ENCODE peak calls at places on chromosomes 7 and 10, in five cellular contexts. T is H9, I is mesendoderm, W is H1, U is trophoblast cell. O is an unnamed sample.

GRCh38 chr10:129642427-129642826 is 175.4 kb downstream of the MGMT start:
- DNase-seq in T (no peak), I (peak; percentile 79), W (no peak), U (peak; percentile 85), O (no peak)

GRCh38 chr7:128259131-128260056 is 18.3 kb downstream of the LEP start:
- DNase-seq in T (no peak), I (peak; percentile 21), W (no peak), U (peak; percentile 68), O (peak; percentile 37)

GRCh38 chr10:110431659-110432058 is 66.0 kb upstream of the DUSP5 start:
- DNase-seq in T (no peak), I (no peak), W (no peak), U (no peak), O (no peak)

GRCh38 chr7:135753616-135754413 is 5.2 kb upstream of the FAM180A start:
- DNase-seq in T (peak; percentile 75), I (no peak), W (peak; percentile 53), U (no peak), O (no peak)

GRCh38 chr10:58152698-58153263 is 114.9 kb downstream of the IPMK start:
- DNase-seq in T (peak; percentile 63), I (peak; percentile 84), W (peak; percentile 43), U (peak; percentile 42), O (peak; percentile 53)

GRCh38 chr10:98030093-98030821 is at the start of gene CRTAC1:
- DNase-seq in T (peak; percentile 87), I (peak; percentile 84), W (peak; percentile 46), U (no peak), O (no peak)

GRCh38 chr10:28924585-28925153 is 247.3 kb downstream of the BAMBI start:
- DNase-seq in T (no peak), I (no peak), W (no peak), U (no peak), O (no peak)

GRCh38 chr7:69610675-69611037 is 12.4 kb downstream of the AUTS2 start:
- DNase-seq in T (no peak), I (no peak), W (no peak), U (no peak), O (no peak)

GRCh38 chr10:154348-154747 is 19.1 kb downstream of the ZMYND11 start:
- DNase-seq in T (no peak), I (no peak), W (no peak), U (peak; percentile 72), O (peak; percentile 79)

GRCh38 chr7:100965051-100965722 is 4.2 kb upstream of the MUC12 start:
- DNase-seq in T (peak; percentile 74), I (peak; percentile 38), W (no peak), U (no peak), O (no peak)

GRCh38 chr7:102080371-102081243 is 206.1 kb upstream of the SH2B2 start:
- DNase-seq in T (no peak), I (no peak), W (no peak), U (no peak), O (no peak)

GRCh38 chr7:43847496-43847895 is 21.8 kb downstream of the MRPS24 start:
- DNase-seq in T (no peak), I (no peak), W (no peak), U (no peak), O (peak; percentile 68)

GRCh38 chr10:14146005-14146404 is 184.7 kb downstream of the FRMD4A start:
- DNase-seq in T (no peak), I (no peak), W (no peak), U (peak; percentile 50), O (peak; percentile 95)

GRCh38 chr7:45670717-45671116 is 96.5 kb downstream of the ADCY1 start:
- DNase-seq in T (peak; percentile 17), I (no peak), W (no peak), U (no peak), O (no peak)

GRCh38 chr7:23372671-23373070 is 73.5 kb downstream of the MALSU1 start:
- DNase-seq in T (no peak), I (no peak), W (no peak), U (no peak), O (no peak)

GRCh38 chr10:62866451-62866850 is 50.3 kb upstream of the EGR2 start:
- DNase-seq in T (no peak), I (no peak), W (no peak), U (no peak), O (no peak)

GRCh38 chr10:85111271-85111670 is 782.9 kb downstream of the CCSER2 start:
- DNase-seq in T (no peak), I (no peak), W (no peak), U (no peak), O (no peak)

GRCh38 chr10:89236221-89236620 is 15.4 kb downstream of the LIPA start:
- DNase-seq in T (no peak), I (no peak), W (no peak), U (no peak), O (no peak)

GRCh38 chr10:81733547-81733946 is 141.4 kb upstream of the NRG3 start:
- DNase-seq in T (no peak), I (no peak), W (no peak), U (no peak), O (no peak)

GRCh38 chr10:97991875-97992274 is 38.5 kb downstream of the CRTAC1 start:
- DNase-seq in T (peak; percentile 60), I (peak; percentile 73), W (no peak), U (no peak), O (peak; percentile 17)

GRCh38 chr10:101291254-101292193 is 62.3 kb upstream of the LBX1 start:
- DNase-seq in T (peak; percentile 87), I (peak; percentile 86), W (no peak), U (peak; percentile 18), O (peak; percentile 23)

GRCh38 chr10:13701157-13701919 is 114.6 kb downstream of the PRPF18 start:
- DNase-seq in T (no peak), I (no peak), W (no peak), U (no peak), O (no peak)

GRCh38 chr7:123723913-123724312 is 24.9 kb downstream of the WASL start:
- DNase-seq in T (no peak), I (no peak), W (no peak), U (no peak), O (no peak)

GRCh38 chr10:77626266-77626935 is 11.2 kb downstream of the KCNMA1 start:
- DNase-seq in T (no peak), I (no peak), W (no peak), U (no peak), O (no peak)

GRCh38 chr7:155831807-155832524 is 19.7 kb upstream of the SHH start:
- DNase-seq in T (no peak), I (no peak), W (no peak), U (no peak), O (no peak)

GRCh38 chr7:26958834-26959233 is 94.4 kb upstream of the SKAP2 start:
- DNase-seq in T (no peak), I (no peak), W (no peak), U (no peak), O (peak; percentile 94)

GRCh38 chr7:45625067-45625466 is 50.9 kb downstream of the ADCY1 start:
- DNase-seq in T (no peak), I (no peak), W (no peak), U (no peak), O (peak; percentile 11)

GRCh38 chr7:10237306-10237705 is 736.4 kb upstream of the PHF14 start:
- DNase-seq in T (no peak), I (peak; percentile 73), W (no peak), U (peak; percentile 34), O (no peak)

GRCh38 chr7:74182453-74183090 is 8.4 kb downstream of the EIF4H start:
- DNase-seq in T (no peak), I (no peak), W (no peak), U (no peak), O (no peak)

GRCh38 chr7:149477494-149478443 is 16.9 kb upstream of the ZNF777 start:
- DNase-seq in T (peak; percentile 69), I (peak; percentile 80), W (no peak), U (peak; percentile 82), O (no peak)

GRCh38 chr10:61901829-61902447 is 439 bp downstream of the ARID5B start:
- DNase-seq in T (no peak), I (peak; percentile 59), W (no peak), U (peak; percentile 42), O (no peak)

GRCh38 chr10:79176052-79176501 is 107.3 kb downstream of the ZMIZ1 start:
- DNase-seq in T (no peak), I (no peak), W (no peak), U (no peak), O (peak; percentile 95)

GRCh38 chr10:58818889-58819288 is 306.2 kb downstream of the BICC1 start:
- DNase-seq in T (no peak), I (no peak), W (no peak), U (no peak), O (peak; percentile 79)

GRCh38 chr10:35219292-35219691 is 92.6 kb downstream of the CREM start:
- DNase-seq in T (no peak), I (no peak), W (no peak), U (no peak), O (no peak)

GRCh38 chr7:150520145-150520544 is 5.5 kb downstream of the GIMAP7 start:
- DNase-seq in T (no peak), I (no peak), W (no peak), U (no peak), O (no peak)

GRCh38 chr10:4354382-4354812 is 471.6 kb upstream of the AKR1E2 start:
- DNase-seq in T (no peak), I (no peak), W (no peak), U (peak; percentile 26), O (peak; percentile 36)

GRCh38 chr7:83326223-83326622 is 163.5 kb upstream of the PCLO start:
- DNase-seq in T (no peak), I (no peak), W (no peak), U (peak; percentile 65), O (no peak)

GRCh38 chr7:15503603-15504280 is 58.1 kb downstream of the AGMO start:
- DNase-seq in T (no peak), I (no peak), W (no peak), U (no peak), O (peak; percentile 15)

GRCh38 chr10:125189162-125189561 is 28.8 kb upstream of the CTBP2 start:
- DNase-seq in T (no peak), I (no peak), W (no peak), U (no peak), O (no peak)
- H2BK5ac ChIP-seq in T (no peak overlapping the region), I (no peak overlapping the region), W (no peak overlapping the region), U (no peak overlapping the region), O (no peak overlapping the region)

GRCh38 chr10:131017566-131018285 is 293.8 kb downstream of the TCERG1L start:
- DNase-seq in T (peak; percentile 17), I (no peak), W (no peak), U (peak; percentile 18), O (no peak)
- H2BK5ac ChIP-seq in T (no peak overlapping the region), I (no peak overlapping the region), W (peak overlapping the region; percentile 44), U (no peak overlapping the region), O (no peak overlapping the region)

GRCh38 chr10:131998050-131998844 is 16.5 kb upstream of the BNIP3 start:
- DNase-seq in T (no peak), I (no peak), W (no peak), U (no peak), O (no peak)

GRCh38 chr10:132001238-132001977 is 19.7 kb upstream of the BNIP3 start:
- DNase-seq in T (peak; percentile 89), I (peak; percentile 87), W (no peak), U (no peak), O (peak; percentile 43)

GRCh38 chr10:131997366-131998049 is 15.8 kb upstream of the BNIP3 start:
- DNase-seq in T (peak; percentile 58), I (peak; percentile 94), W (no peak), U (peak; percentile 86), O (peak; percentile 90)

GRCh38 chr10:131996508-131997365 is 15.0 kb upstream of the BNIP3 start:
- DNase-seq in T (no peak), I (no peak), W (no peak), U (no peak), O (no peak)

GRCh38 chr10:131998845-131999681 is 17.3 kb upstream of the BNIP3 start:
- DNase-seq in T (no peak), I (peak; percentile 90), W (no peak), U (no peak), O (no peak)
- H2BK5ac ChIP-seq in T (no peak overlapping the region), I (peak overlapping the region; percentile 93), W (peak overlapping the region; percentile 63), U (peak overlapping the region; percentile 55), O (no peak overlapping the region)

GRCh38 chr10:69464401-69464800 is 13.1 kb downstream of the TSPAN15 start:
- DNase-seq in T (no peak), I (no peak), W (no peak), U (no peak), O (no peak)
- H2BK5ac ChIP-seq in T (no peak overlapping the region), I (no peak overlapping the region), W (no peak overlapping the region), U (no peak overlapping the region), O (no peak overlapping the region)